ENCODE peak calls at places on chromosomes 4 and X, in nine cellular contexts. P is activated CD8-positive, alpha-beta T cell treated with anti-CD3 and anti-CD28 coated beads, Interleukin-2, amount 10 ng/mL, durations not matched to agents 7 days and 5 days; F is activated T-cell treated with anti-CD3 and anti-CD28 coated beads for 1 hour; C is NCI-H1436; B is CD8-positive, alpha-beta T cell; Q is astrocyte; T is pancreas; V is activated CD4-positive, alpha-beta T cell treated with anti-CD3 and anti-CD28 coated beads for 4 hours; G is brain microvascular endothelial cell. K is an unnamed sample.

GRCh38 chr4:153341575-153342090 is 2.9 kb upstream of the MND1 start:
- DNase-seq in V (no peak), Q (peak), F (no peak), P (no peak), T (no peak), G (peak), B (no peak), C (no peak), K (no peak)

GRCh38 chr4:9758641-9759317 is 22.7 kb upstream of the DRD5 start:
- DNase-seq in V (no peak), P (peak), F (no peak), T (no peak), C (no peak), Q (no peak), G (no peak), B (no peak), K (no peak)

GRCh38 chr4:36341936-36342335 is 60.5 kb downstream of the DTHD1 start:
- DNase-seq in P (no peak), G (no peak), Q (no peak), F (no peak), T (no peak), C (no peak), B (no peak), V (no peak), K (no peak)

GRCh38 chr4:182880387-182881356 is 36.5 kb downstream of the DCTD start:
- DNase-seq in B (no peak), C (no peak), G (no peak), F (no peak), T (no peak), P (no peak), V (no peak), Q (peak), K (no peak)

GRCh38 chrX:70398899-70399298 is 24.2 kb upstream of the GDPD2 start:
- DNase-seq in G (peak), P (peak), B (no peak), Q (no peak), C (no peak), V (peak), T (no peak), F (no peak), K (no peak)

GRCh38 chr4:25966171-25966570 is 52.2 kb downstream of the SMIM20 start:
- DNase-seq in G (no peak), T (no peak), C (no peak), F (no peak), Q (peak), B (no peak), V (no peak), P (no peak), K (no peak)

GRCh38 chrX:105323951-105324350 is 103.5 kb upstream of the TEX13A start:
- DNase-seq in F (no peak), V (no peak), Q (peak), T (no peak), G (peak), B (no peak), P (no peak), C (no peak), K (no peak)

GRCh38 chr4:87461281-87461700 is 38.9 kb downstream of the NUDT9 start:
- DNase-seq in V (no peak), F (no peak), C (no peak), G (peak), T (no peak), P (no peak), Q (peak), B (no peak), K (no peak)

GRCh38 chrX:150983526-150984163 is 510 bp downstream of the HMGB3 start:
- DNase-seq in P (no peak), B (no peak), Q (no peak), G (no peak), T (no peak), V (no peak), F (no peak), C (no peak), K (no peak)

K was measured in NK-92 treated with Interleukin-12 subunit alpha and Interleukin-12 subunit beta, amount 100 ng/mL, for 24 hours.